ENCODE peak calls at places on chromosomes 16 and 17, in six cellular contexts. One of them, this sample, is unnamed.

GRCh38 chr17:40548982-40549680 is 16.1 kb downstream of the CCR7 start:
- DNase-seq in effector memory CD4-positive, alpha-beta T cell: no peak
- DNase-seq in lower lobe of right lung: peak; percentile 71
- DNase-seq in colonic mucosa: peak; percentile 35
- DNase-seq in esophagus squamous epithelium: no peak
- DNase-seq in esophagus muscularis mucosa: peak; percentile 95
- DNase-seq in this sample: no peak

GRCh38 chr16:28277537-28278388 is 14.6 kb upstream of the SBK1 start:
- DNase-seq in effector memory CD4-positive, alpha-beta T cell: peak; percentile 64
- DNase-seq in lower lobe of right lung: peak; percentile 92
- DNase-seq in colonic mucosa: peak; percentile 86
- DNase-seq in esophagus squamous epithelium: peak; percentile 59
- DNase-seq in esophagus muscularis mucosa: peak; percentile 96
- DNase-seq in this sample: peak; percentile 77

GRCh38 chr17:4605826-4606225 is 21.5 kb downstream of the SMTNL2 start:
- DNase-seq in effector memory CD4-positive, alpha-beta T cell: no peak
- DNase-seq in lower lobe of right lung: no peak
- DNase-seq in colonic mucosa: no peak
- DNase-seq in esophagus squamous epithelium: no peak
- DNase-seq in esophagus muscularis mucosa: no peak
- DNase-seq in this sample: peak; percentile 76

GRCh38 chr17:60173304-60173807 is 23.6 kb downstream of the CA4 start:
- DNase-seq in effector memory CD4-positive, alpha-beta T cell: no peak
- DNase-seq in lower lobe of right lung: no peak
- DNase-seq in colonic mucosa: no peak
- DNase-seq in esophagus squamous epithelium: no peak
- DNase-seq in esophagus muscularis mucosa: no peak
- DNase-seq in this sample: no peak

GRCh38 chr17:77996256-77996655 is 37.8 kb downstream of the TNRC6C start:
- DNase-seq in effector memory CD4-positive, alpha-beta T cell: no peak
- DNase-seq in lower lobe of right lung: no peak
- DNase-seq in colonic mucosa: no peak
- DNase-seq in esophagus squamous epithelium: no peak
- DNase-seq in esophagus muscularis mucosa: no peak
- DNase-seq in this sample: no peak

GRCh38 chr17:73340093-73340596 is 28.3 kb upstream of the CDC42EP4 start:
- DNase-seq in effector memory CD4-positive, alpha-beta T cell: no peak
- DNase-seq in lower lobe of right lung: peak; percentile 67
- DNase-seq in colonic mucosa: no peak
- DNase-seq in esophagus squamous epithelium: no peak
- DNase-seq in esophagus muscularis mucosa: no peak
- DNase-seq in this sample: no peak

GRCh38 chr17:40606548-40607353 is 40.9 kb downstream of the SMARCE1 start:
- DNase-seq in effector memory CD4-positive, alpha-beta T cell: no peak
- DNase-seq in lower lobe of right lung: no peak
- DNase-seq in colonic mucosa: no peak
- DNase-seq in esophagus squamous epithelium: no peak
- DNase-seq in esophagus muscularis mucosa: peak; percentile 72
- DNase-seq in this sample: no peak

GRCh38 chr17:69093279-69093789 is 32.6 kb upstream of the ABCA9 start:
- DNase-seq in effector memory CD4-positive, alpha-beta T cell: no peak
- DNase-seq in lower lobe of right lung: no peak
- DNase-seq in colonic mucosa: no peak
- DNase-seq in esophagus squamous epithelium: no peak
- DNase-seq in esophagus muscularis mucosa: no peak
- DNase-seq in this sample: no peak

GRCh38 chr17:39709319-39709997 is 9.6 kb downstream of the ERBB2 start:
- DNase-seq in effector memory CD4-positive, alpha-beta T cell: no peak
- DNase-seq in lower lobe of right lung: no peak
- DNase-seq in colonic mucosa: no peak
- DNase-seq in esophagus squamous epithelium: no peak
- DNase-seq in esophagus muscularis mucosa: no peak
- DNase-seq in this sample: no peak

GRCh38 chr16:71540-72341 is 690 bp downstream of the RHBDF1 start:
- DNase-seq in effector memory CD4-positive, alpha-beta T cell: no peak
- DNase-seq in lower lobe of right lung: peak; percentile 77
- DNase-seq in colonic mucosa: peak; percentile 91
- DNase-seq in esophagus squamous epithelium: no peak
- DNase-seq in esophagus muscularis mucosa: no peak
- DNase-seq in this sample: peak; percentile 79

GRCh38 chr17:19485800-19486340 is 47.8 kb upstream of the SLC47A1 start:
- DNase-seq in effector memory CD4-positive, alpha-beta T cell: no peak
- DNase-seq in lower lobe of right lung: no peak
- DNase-seq in colonic mucosa: no peak
- DNase-seq in esophagus squamous epithelium: no peak
- DNase-seq in esophagus muscularis mucosa: no peak
- DNase-seq in this sample: no peak

GRCh38 chr17:73566905-73567782 is 77.1 kb downstream of the SDK2 start:
- DNase-seq in effector memory CD4-positive, alpha-beta T cell: no peak
- DNase-seq in lower lobe of right lung: no peak
- DNase-seq in colonic mucosa: no peak
- DNase-seq in esophagus squamous epithelium: no peak
- DNase-seq in esophagus muscularis mucosa: no peak
- DNase-seq in this sample: no peak

GRCh38 chr17:63358111-63358839 is 87.8 kb downstream of the CYB561 start:
- DNase-seq in effector memory CD4-positive, alpha-beta T cell: no peak
- DNase-seq in lower lobe of right lung: no peak
- DNase-seq in colonic mucosa: no peak
- DNase-seq in esophagus squamous epithelium: no peak
- DNase-seq in esophagus muscularis mucosa: no peak
- DNase-seq in this sample: no peak

GRCh38 chr16:31213877-31214704 is at the start of gene TRIM72:
- DNase-seq in effector memory CD4-positive, alpha-beta T cell: no peak
- DNase-seq in lower lobe of right lung: no peak
- DNase-seq in colonic mucosa: no peak
- DNase-seq in esophagus squamous epithelium: no peak
- DNase-seq in esophagus muscularis mucosa: no peak
- DNase-seq in this sample: no peak

GRCh38 chr16:76280421-76280820 is 3.2 kb downstream of the CNTNAP4 start:
- DNase-seq in effector memory CD4-positive, alpha-beta T cell: no peak
- DNase-seq in lower lobe of right lung: no peak
- DNase-seq in colonic mucosa: no peak
- DNase-seq in esophagus squamous epithelium: no peak
- DNase-seq in esophagus muscularis mucosa: no peak
- DNase-seq in this sample: no peak

GRCh38 chr17:79379700-79380099 is 231.2 kb downstream of the RBFOX3 start:
- DNase-seq in effector memory CD4-positive, alpha-beta T cell: no peak
- DNase-seq in lower lobe of right lung: no peak
- DNase-seq in colonic mucosa: no peak
- DNase-seq in esophagus squamous epithelium: no peak
- DNase-seq in esophagus muscularis mucosa: no peak
- DNase-seq in this sample: no peak

GRCh38 chr17:72123496-72123963 is 2.7 kb downstream of the SOX9 start:
- DNase-seq in effector memory CD4-positive, alpha-beta T cell: no peak
- DNase-seq in lower lobe of right lung: no peak
- DNase-seq in colonic mucosa: no peak
- DNase-seq in esophagus squamous epithelium: no peak
- DNase-seq in esophagus muscularis mucosa: no peak
- DNase-seq in this sample: no peak

GRCh38 chr17:34177642-34178041 is 77.4 kb upstream of the CCL2 start:
- DNase-seq in effector memory CD4-positive, alpha-beta T cell: no peak
- DNase-seq in lower lobe of right lung: no peak
- DNase-seq in colonic mucosa: no peak
- DNase-seq in esophagus squamous epithelium: no peak
- DNase-seq in esophagus muscularis mucosa: no peak
- DNase-seq in this sample: no peak

GRCh38 chr17:47413872-47414271 is 90.1 kb downstream of the EFCAB13 start:
- DNase-seq in effector memory CD4-positive, alpha-beta T cell: no peak
- DNase-seq in lower lobe of right lung: no peak
- DNase-seq in colonic mucosa: no peak
- DNase-seq in esophagus squamous epithelium: no peak
- DNase-seq in esophagus muscularis mucosa: no peak
- DNase-seq in this sample: no peak

GRCh38 chr16:819336-819735 is 18.8 kb upstream of the GNG13 start:
- DNase-seq in effector memory CD4-positive, alpha-beta T cell: peak; percentile 16
- DNase-seq in lower lobe of right lung: no peak
- DNase-seq in colonic mucosa: no peak
- DNase-seq in esophagus squamous epithelium: no peak
- DNase-seq in esophagus muscularis mucosa: no peak
- DNase-seq in this sample: no peak

GRCh38 chr17:83199500-83200201 is 120.2 kb downstream of the METRNL start:
- DNase-seq in effector memory CD4-positive, alpha-beta T cell: no peak
- DNase-seq in lower lobe of right lung: peak; percentile 87
- DNase-seq in colonic mucosa: no peak
- DNase-seq in esophagus squamous epithelium: no peak
- DNase-seq in esophagus muscularis mucosa: no peak
- DNase-seq in this sample: peak; percentile 36

GRCh38 chr16:55476625-55477533 is 2.1 kb upstream of the MMP2 start:
- DNase-seq in effector memory CD4-positive, alpha-beta T cell: no peak
- DNase-seq in lower lobe of right lung: no peak
- DNase-seq in colonic mucosa: no peak
- DNase-seq in esophagus squamous epithelium: no peak
- DNase-seq in esophagus muscularis mucosa: no peak
- DNase-seq in this sample: no peak

GRCh38 chr16:49292413-49292812 is 10.8 kb upstream of the CBLN1 start:
- DNase-seq in effector memory CD4-positive, alpha-beta T cell: no peak
- DNase-seq in lower lobe of right lung: no peak
- DNase-seq in colonic mucosa: no peak
- DNase-seq in esophagus squamous epithelium: no peak
- DNase-seq in esophagus muscularis mucosa: no peak
- DNase-seq in this sample: no peak

GRCh38 chr17:80432350-80432955 is 17.5 kb downstream of the ENDOV start:
- DNase-seq in effector memory CD4-positive, alpha-beta T cell: no peak
- DNase-seq in lower lobe of right lung: peak; percentile 37
- DNase-seq in colonic mucosa: no peak
- DNase-seq in esophagus squamous epithelium: no peak
- DNase-seq in esophagus muscularis mucosa: no peak
- DNase-seq in this sample: no peak

GRCh38 chr16:50245417-50246298 is 20.7 kb upstream of the ADCY7 start:
- DNase-seq in effector memory CD4-positive, alpha-beta T cell: no peak
- DNase-seq in lower lobe of right lung: peak; percentile 77
- DNase-seq in colonic mucosa: peak; percentile 79
- DNase-seq in esophagus squamous epithelium: no peak
- DNase-seq in esophagus muscularis mucosa: no peak
- DNase-seq in this sample: peak; percentile 75

GRCh38 chr16:88700636-88701482 is 5.3 kb downstream of the RNF166 start:
- DNase-seq in effector memory CD4-positive, alpha-beta T cell: peak; percentile 96
- DNase-seq in lower lobe of right lung: peak; percentile 98
- DNase-seq in colonic mucosa: peak; percentile 84
- DNase-seq in esophagus squamous epithelium: peak; percentile 90
- DNase-seq in esophagus muscularis mucosa: peak; percentile 98
- DNase-seq in this sample: peak; percentile 75

GRCh38 chr16:67396159-67396774 is 3.0 kb upstream of the TPPP3 start:
- DNase-seq in effector memory CD4-positive, alpha-beta T cell: no peak
- DNase-seq in lower lobe of right lung: peak; percentile 84
- DNase-seq in colonic mucosa: peak; percentile 96
- DNase-seq in esophagus squamous epithelium: no peak
- DNase-seq in esophagus muscularis mucosa: no peak
- DNase-seq in this sample: peak; percentile 59

GRCh38 chr17:38421224-38421841 is 6.9 kb upstream of the ARHGAP23 start:
- DNase-seq in effector memory CD4-positive, alpha-beta T cell: no peak
- DNase-seq in lower lobe of right lung: no peak
- DNase-seq in colonic mucosa: no peak
- DNase-seq in esophagus squamous epithelium: no peak
- DNase-seq in esophagus muscularis mucosa: no peak
- DNase-seq in this sample: no peak

GRCh38 chr17:9985622-9986021 is 80.6 kb upstream of the RCVRN start:
- DNase-seq in effector memory CD4-positive, alpha-beta T cell: no peak
- DNase-seq in lower lobe of right lung: no peak
- DNase-seq in colonic mucosa: no peak
- DNase-seq in esophagus squamous epithelium: no peak
- DNase-seq in esophagus muscularis mucosa: no peak
- DNase-seq in this sample: no peak

GRCh38 chr17:17051380-17051779 is 9.1 kb downstream of the MPRIP start:
- DNase-seq in effector memory CD4-positive, alpha-beta T cell: no peak
- DNase-seq in lower lobe of right lung: no peak
- DNase-seq in colonic mucosa: no peak
- DNase-seq in esophagus squamous epithelium: no peak
- DNase-seq in esophagus muscularis mucosa: no peak
- DNase-seq in this sample: no peak

GRCh38 chr17:17050346-17051345 is 8.4 kb downstream of the MPRIP start:
- DNase-seq in effector memory CD4-positive, alpha-beta T cell: no peak
- DNase-seq in lower lobe of right lung: no peak
- DNase-seq in colonic mucosa: no peak
- DNase-seq in esophagus squamous epithelium: no peak
- DNase-seq in esophagus muscularis mucosa: no peak
- DNase-seq in this sample: no peak

GRCh38 chr17:17051791-17052461 is 9.7 kb downstream of the MPRIP start:
- DNase-seq in effector memory CD4-positive, alpha-beta T cell: no peak
- DNase-seq in lower lobe of right lung: peak; percentile 59
- DNase-seq in colonic mucosa: peak; percentile 77
- DNase-seq in esophagus squamous epithelium: no peak
- DNase-seq in esophagus muscularis mucosa: no peak
- DNase-seq in this sample: peak; percentile 33

GRCh38 chr17:17044846-17045561 is 2.7 kb downstream of the MPRIP start:
- DNase-seq in effector memory CD4-positive, alpha-beta T cell: no peak
- DNase-seq in lower lobe of right lung: no peak
- DNase-seq in colonic mucosa: peak; percentile 52
- DNase-seq in esophagus squamous epithelium: no peak
- DNase-seq in esophagus muscularis mucosa: no peak
- DNase-seq in this sample: peak; percentile 21

GRCh38 chr17:17048106-17048505 is 5.8 kb downstream of the MPRIP start:
- DNase-seq in effector memory CD4-positive, alpha-beta T cell: no peak
- DNase-seq in lower lobe of right lung: no peak
- DNase-seq in colonic mucosa: no peak
- DNase-seq in esophagus squamous epithelium: no peak
- DNase-seq in esophagus muscularis mucosa: no peak
- DNase-seq in this sample: no peak
- H3K27ac ChIP-seq in effector memory CD4-positive, alpha-beta T cell: no peak overlapping the region
- H3K27ac ChIP-seq in lower lobe of right lung: no peak overlapping the region
- H3K27ac ChIP-seq in colonic mucosa: no peak overlapping the region
- H3K27ac ChIP-seq in esophagus squamous epithelium: no peak overlapping the region
- H3K27ac ChIP-seq in esophagus muscularis mucosa: no peak overlapping the region
- H3K27ac ChIP-seq in this sample: no peak overlapping the region

GRCh38 chr16:6122401-6122800 is 1024.8 kb upstream of the EEF2KMT start:
- DNase-seq in effector memory CD4-positive, alpha-beta T cell: no peak
- DNase-seq in lower lobe of right lung: no peak
- DNase-seq in colonic mucosa: no peak
- DNase-seq in esophagus squamous epithelium: no peak
- DNase-seq in esophagus muscularis mucosa: no peak
- DNase-seq in this sample: no peak
- H3K4me1 ChIP-seq in effector memory CD4-positive, alpha-beta T cell: no peaks in the 10 kb centered on the region
- H3K4me1 ChIP-seq in lower lobe of right lung: no peaks in the 10 kb centered on the region
- H3K4me1 ChIP-seq in colonic mucosa: no peaks in the 10 kb centered on the region
- H3K4me1 ChIP-seq in esophagus squamous epithelium: no peaks in the 10 kb centered on the region
- H3K4me1 ChIP-seq in esophagus muscularis mucosa: no peaks in the 10 kb centered on the region
- H3K4me1 ChIP-seq in this sample: no peaks in the 10 kb centered on the region

DNA sequence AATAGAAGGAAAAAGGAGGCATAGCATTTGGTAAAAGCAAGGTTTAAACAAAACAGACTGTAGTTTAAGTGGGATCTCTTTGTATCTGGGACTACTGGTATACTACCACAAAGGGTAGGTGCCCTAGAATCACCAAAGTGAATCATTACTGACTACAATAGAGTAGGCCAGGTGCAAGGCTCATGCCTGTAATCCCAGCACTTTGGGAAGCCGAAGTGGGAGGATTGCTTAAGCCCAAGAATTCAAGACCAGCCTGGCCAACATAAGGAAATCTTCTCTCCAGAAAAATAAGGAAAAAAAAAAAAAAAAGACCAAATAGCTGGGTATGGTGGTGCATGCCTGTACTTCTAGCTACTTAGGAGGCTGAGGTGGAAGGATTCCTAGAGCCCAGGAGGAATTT is 60.8 kb upstream of the CORO6 start:
- DNase-seq in effector memory CD4-positive, alpha-beta T cell: no peak
- DNase-seq in lower lobe of right lung: no peak
- DNase-seq in colonic mucosa: no peak
- DNase-seq in esophagus squamous epithelium: no peak
- DNase-seq in esophagus muscularis mucosa: no peak
- DNase-seq in this sample: no peak
- H3K27ac ChIP-seq in effector memory CD4-positive, alpha-beta T cell: no peak overlapping the region
- H3K27ac ChIP-seq in lower lobe of right lung: peak overlapping the region; percentile 57
- H3K27ac ChIP-seq in colonic mucosa: peak overlapping the region; percentile 19
- H3K27ac ChIP-seq in esophagus squamous epithelium: no peak overlapping the region
- H3K27ac ChIP-seq in esophagus muscularis mucosa: peak overlapping the region; percentile 52
- H3K27ac ChIP-seq in this sample: no peak overlapping the region

GRCh38 chr17:17830740-17831207 is 6.0 kb downstream of the SREBF1 start:
- DNase-seq in effector memory CD4-positive, alpha-beta T cell: no peak
- DNase-seq in lower lobe of right lung: no peak
- DNase-seq in colonic mucosa: peak; percentile 57
- DNase-seq in esophagus squamous epithelium: no peak
- DNase-seq in esophagus muscularis mucosa: no peak
- DNase-seq in this sample: no peak
- H3K4me1 ChIP-seq in effector memory CD4-positive, alpha-beta T cell: peaks cover 43% of the 10 kb centered on the region
- H3K4me1 ChIP-seq in lower lobe of right lung: peaks cover 55% of the 10 kb centered on the region
- H3K4me1 ChIP-seq in colonic mucosa: peaks cover 9% of the 10 kb centered on the region
- H3K4me1 ChIP-seq in esophagus squamous epithelium: peaks cover 84% of the 10 kb centered on the region
- H3K4me1 ChIP-seq in esophagus muscularis mucosa: peaks cover 32% of the 10 kb centered on the region
- H3K4me1 ChIP-seq in this sample: peaks cover 23% of the 10 kb centered on the region

This sample was measured in ovary.